ENCODE peak calls at places on chromosomes 4 and X, in eight cellular contexts. M is GM12878, Y is fibroblast of lung, G is fibroblast of pulmonary artery, K is choroid plexus epithelial cell, O is spleen, C is heart left ventricle, R is psoas muscle. B is an unnamed sample.

GRCh38 chr4:98838977-98839618 is 89.8 kb downstream of the EIF4E start:
- DNase-seq in Y (peak; percentile 62), C (peak; percentile 44), M (no peak), K (peak; percentile 77), O (no peak), R (no peak), G (peak; percentile 90), B (no peak)

GRCh38 chr4:98151145-98151929 is 8.1 kb upstream of the STPG2 start:
- DNase-seq in R (no peak), C (no peak), Y (no peak), O (no peak), G (no peak), M (no peak), K (peak; percentile 11), B (no peak)

GRCh38 chr4:102575369-102576129 is 74.4 kb downstream of the NFKB1 start:
- DNase-seq in O (no peak), K (peak; percentile 82), M (no peak), Y (peak; percentile 54), C (no peak), R (no peak), G (no peak), B (no peak)

GRCh38 chrX:13119386-13119785 is 75.0 kb upstream of the FAM9C start:
- DNase-seq in G (peak; percentile 61), K (peak; percentile 63), Y (peak; percentile 28), O (no peak), C (no peak), R (no peak), M (no peak), B (no peak)

GRCh38 chr4:153222162-153222789 is 18.0 kb downstream of the TRIM2 start:
- DNase-seq in Y (peak; percentile 84), R (peak; percentile 74), O (no peak), G (peak; percentile 81), K (peak; percentile 76), C (peak; percentile 55), M (no peak), B (no peak)

GRCh38 chrX:70755850-70756249 is 152.7 kb downstream of the TEX11 start:
- DNase-seq in G (no peak), Y (no peak), M (no peak), O (peak; percentile 73), R (no peak), C (no peak), K (no peak), B (no peak)

GRCh38 chr4:81724925-81725329 is 253.2 kb upstream of the RASGEF1B start:
- DNase-seq in C (peak; percentile 52), Y (no peak), R (peak; percentile 69), G (no peak), K (peak; percentile 2), O (peak; percentile 76), M (peak; percentile 3), B (no peak)

GRCh38 chr4:185542626-185543336 is 7.5 kb upstream of the PDLIM3 start:
- DNase-seq in K (no peak), G (peak; percentile 83), C (peak; percentile 83), R (peak; percentile 57), M (no peak), Y (peak; percentile 56), O (no peak), B (no peak)

GRCh38 chrX:2461711-2462016 is 39.1 kb downstream of the DHRSX start:
- DNase-seq in C (no peak), Y (no peak), K (no peak), M (no peak), G (no peak), O (no peak), R (no peak), B (no peak)

GRCh38 chrX:109635151-109635550 is 10.2 kb upstream of the KCNE5 start:
- DNase-seq in M (no peak), Y (no peak), R (no peak), C (no peak), K (peak; percentile 49), O (no peak), G (peak; percentile 34), B (no peak)

GRCh38 chr4:149371021-149371420 is 444.6 kb downstream of the IQCM start:
- DNase-seq in M (no peak), R (no peak), Y (peak; percentile 66), G (peak; percentile 83), K (peak; percentile 83), C (no peak), O (no peak), B (peak; percentile 53)
- TF ChIP-seq CTCF in M (peak; percentile 58), R (peak; percentile 27), Y (peak; percentile 48), G (peak; percentile 55), K (peak; percentile 63), C (peak; percentile 52), O (no peak), B (peak; percentile 48)

DNA sequence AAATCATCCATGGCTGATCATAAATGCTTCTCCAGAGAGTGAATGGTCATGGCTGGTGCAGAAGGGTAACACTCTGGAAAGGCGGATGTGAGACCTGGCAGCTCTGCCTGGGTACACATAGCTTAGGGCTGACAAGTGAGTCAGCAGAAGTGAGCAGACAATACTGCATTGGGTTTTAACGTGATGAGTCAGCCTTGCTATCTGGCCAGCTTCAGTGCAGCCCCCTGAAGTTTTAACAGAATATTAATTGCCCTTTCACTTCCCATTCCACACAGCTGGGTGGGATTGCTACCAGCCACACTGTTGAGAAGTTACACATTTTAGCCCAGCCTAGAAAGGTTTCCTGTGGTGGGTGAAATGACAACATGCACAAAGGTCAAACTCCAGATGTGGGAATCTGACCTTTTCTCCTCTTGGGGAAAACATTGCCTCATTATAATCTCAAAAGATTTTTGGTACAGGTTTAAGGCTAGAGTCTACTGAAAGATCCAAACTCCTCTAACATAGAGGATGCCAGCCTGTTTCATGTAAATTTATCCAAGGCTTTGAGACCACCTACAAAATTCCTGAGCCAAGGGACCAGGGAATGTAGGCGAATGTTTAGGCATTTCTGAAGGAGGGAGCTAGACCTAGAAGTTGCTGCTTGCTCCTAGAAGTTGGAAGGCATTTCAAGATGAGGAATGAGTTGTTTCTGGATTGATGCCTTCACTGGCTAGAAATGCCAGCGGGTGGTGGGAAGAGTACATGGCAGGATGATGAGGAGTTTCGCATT is 230.3 kb upstream of the PGRMC2 start:
- DNase-seq in K (peak; percentile 99), Y (peak; percentile 99), O (no peak), R (peak; percentile 53), C (peak; percentile 67), G (peak; percentile 96), M (peak; percentile 94), B (peak; percentile 89)
- H3K4me3 ChIP-seq in K (no peak overlapping the region), Y (no peak overlapping the region), O (no peak overlapping the region), R (no peak overlapping the region), C (no peak overlapping the region), G (no peak overlapping the region), M (no peak overlapping the region), B (no peak overlapping the region)

DNA sequence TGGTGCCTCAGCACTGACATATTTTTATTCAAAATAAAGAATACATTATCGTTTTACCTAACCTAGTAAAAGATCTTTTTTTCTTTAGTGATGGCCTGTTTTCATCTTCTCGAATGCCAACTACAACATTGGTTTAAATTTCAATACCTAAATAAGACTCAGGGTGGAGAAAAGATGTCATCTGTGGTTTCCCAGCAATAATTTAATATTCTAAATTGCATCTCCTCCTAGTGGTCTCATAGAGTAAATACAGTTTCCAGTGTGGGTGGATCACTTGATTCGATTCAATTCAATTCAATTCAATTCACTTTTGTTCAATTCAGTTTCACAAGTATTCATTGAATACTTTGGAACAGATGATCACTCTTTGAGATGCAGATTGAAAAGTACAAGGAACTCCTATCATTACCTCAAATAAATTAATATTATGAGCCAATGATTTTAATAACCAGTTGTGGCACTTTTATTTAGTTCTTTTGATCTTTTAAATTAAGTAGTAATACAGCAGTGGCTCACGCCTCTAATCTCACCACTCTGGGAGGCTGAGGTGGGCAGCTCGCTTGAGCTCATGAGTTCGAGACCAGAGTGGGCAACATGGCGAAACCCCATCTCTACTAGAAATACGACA is 427.2 kb downstream of the FAT4 start:
- DNase-seq in G (peak; percentile 76), R (no peak), K (peak; percentile 74), M (no peak), O (no peak), C (no peak), Y (peak; percentile 32), B (no peak)
- TF ChIP-seq CTCF in G (peak; percentile 70), R (peak; percentile 51), K (peak; percentile 66), M (no peak), O (peak; percentile 14), C (peak; percentile 60), Y (peak; percentile 62), B (peak; percentile 53)

GRCh38 chr4:36237366-36238353 is 6.7 kb downstream of the ARAP2 start:
- DNase-seq in Y (no peak), C (no peak), R (no peak), K (no peak), O (no peak), M (no peak), G (no peak), B (no peak)

GRCh38 chr4:36244257-36245084 is at the start of gene ARAP2:
- DNase-seq in K (peak; percentile 35), O (peak; percentile 96), G (peak; percentile 14), C (peak; percentile 51), Y (peak; percentile 68), M (no peak), R (peak; percentile 60), B (no peak)

GRCh38 chr4:36242629-36243354 is 1.5 kb downstream of the ARAP2 start:
- DNase-seq in C (no peak), Y (peak; percentile 45), G (no peak), R (no peak), K (no peak), M (no peak), O (no peak), B (no peak)

GRCh38 chr4:36243355-36244256 is 708 bp downstream of the ARAP2 start:
- DNase-seq in O (no peak), K (peak; percentile 29), C (no peak), R (peak; percentile 63), G (peak; percentile 22), Y (peak; percentile 64), M (no peak), B (no peak)

GRCh38 chr4:36241771-36242170 is 2.5 kb downstream of the ARAP2 start:
- DNase-seq in C (no peak), G (no peak), M (peak; percentile 53), R (no peak), Y (no peak), O (no peak), K (no peak), B (no peak)
- H3K4me3 ChIP-seq in C (peak overlapping the region; percentile 18), G (no peak overlapping the region), M (peak overlapping the region; percentile 84), R (peak overlapping the region; percentile 65), Y (no peak overlapping the region), O (peak overlapping the region; percentile 64), K (no peak overlapping the region), B (no peak overlapping the region)

GRCh38 chr4:1285151-1285789 is 4.4 kb upstream of the MAEA start:
- DNase-seq in Y (no peak), K (no peak), O (no peak), R (no peak), G (no peak), C (no peak), M (no peak), B (no peak)
- TF ChIP-seq CTCF in Y (no peak), K (no peak), O (no peak), R (no peak), G (no peak), C (no peak), M (no peak), B (no peak)